ENCODE peak calls at places on chromosomes 1 and 21, in ten cellular contexts. One of them, this sample, is unnamed.

GRCh38 chr1:9293512-9294439 is 1.1 kb downstream of the SPSB1 start:
- DNase-seq in colonic mucosa: peak
- DNase-seq in hepatocyte: peak
- DNase-seq in osteoblast: peak
- DNase-seq in cardiac muscle cell: no peak
- DNase-seq in stomach: peak
- DNase-seq in mucosa of descending colon: peak
- DNase-seq in epithelial cell of proximal tubule: no peak
- DNase-seq in upper lobe of right lung: peak
- DNase-seq in A549: no peak
- DNase-seq in this sample: peak

GRCh38 chr1:54421101-54421504 is 14.9 kb upstream of the SSBP3 start:
- DNase-seq in colonic mucosa: no peak
- DNase-seq in hepatocyte: no peak
- DNase-seq in osteoblast: no peak
- DNase-seq in cardiac muscle cell: no peak
- DNase-seq in stomach: no peak
- DNase-seq in mucosa of descending colon: no peak
- DNase-seq in epithelial cell of proximal tubule: no peak
- DNase-seq in upper lobe of right lung: peak
- DNase-seq in A549: no peak
- DNase-seq in this sample: no peak

GRCh38 chr1:17620448-17620847 is 81.0 kb downstream of the ARHGEF10L start:
- DNase-seq in colonic mucosa: no peak
- DNase-seq in hepatocyte: no peak
- DNase-seq in osteoblast: peak
- DNase-seq in cardiac muscle cell: no peak
- DNase-seq in stomach: no peak
- DNase-seq in mucosa of descending colon: no peak
- DNase-seq in epithelial cell of proximal tubule: no peak
- DNase-seq in upper lobe of right lung: no peak
- DNase-seq in A549: no peak
- DNase-seq in this sample: no peak

GRCh38 chr1:100206301-100206700 is 28.2 kb upstream of the LRRC39 start:
- DNase-seq in colonic mucosa: no peak
- DNase-seq in hepatocyte: no peak
- DNase-seq in osteoblast: no peak
- DNase-seq in cardiac muscle cell: no peak
- DNase-seq in stomach: no peak
- DNase-seq in mucosa of descending colon: no peak
- DNase-seq in epithelial cell of proximal tubule: no peak
- DNase-seq in upper lobe of right lung: no peak
- DNase-seq in A549: no peak
- DNase-seq in this sample: no peak

GRCh38 chr1:65090406-65090805 is 57.6 kb upstream of the AK4 start:
- DNase-seq in colonic mucosa: peak
- DNase-seq in hepatocyte: no peak
- DNase-seq in osteoblast: no peak
- DNase-seq in cardiac muscle cell: no peak
- DNase-seq in stomach: no peak
- DNase-seq in mucosa of descending colon: peak
- DNase-seq in epithelial cell of proximal tubule: no peak
- DNase-seq in upper lobe of right lung: no peak
- DNase-seq in A549: no peak
- DNase-seq in this sample: no peak

GRCh38 chr1:26127235-26128163 is 15.9 kb downstream of the PDIK1L start:
- DNase-seq in colonic mucosa: peak
- DNase-seq in hepatocyte: no peak
- DNase-seq in osteoblast: peak
- DNase-seq in cardiac muscle cell: no peak
- DNase-seq in stomach: no peak
- DNase-seq in mucosa of descending colon: peak
- DNase-seq in epithelial cell of proximal tubule: no peak
- DNase-seq in upper lobe of right lung: no peak
- DNase-seq in A549: no peak
- DNase-seq in this sample: no peak

GRCh38 chr1:210883821-210884220 is 250.1 kb downstream of the KCNH1 start:
- DNase-seq in colonic mucosa: no peak
- DNase-seq in hepatocyte: no peak
- DNase-seq in osteoblast: peak
- DNase-seq in cardiac muscle cell: no peak
- DNase-seq in stomach: no peak
- DNase-seq in mucosa of descending colon: no peak
- DNase-seq in epithelial cell of proximal tubule: peak
- DNase-seq in upper lobe of right lung: no peak
- DNase-seq in A549: peak
- DNase-seq in this sample: no peak

GRCh38 chr1:12677565-12677964 is 33.7 kb downstream of the AADACL4 start:
- DNase-seq in colonic mucosa: no peak
- DNase-seq in hepatocyte: no peak
- DNase-seq in osteoblast: no peak
- DNase-seq in cardiac muscle cell: no peak
- DNase-seq in stomach: no peak
- DNase-seq in mucosa of descending colon: no peak
- DNase-seq in epithelial cell of proximal tubule: no peak
- DNase-seq in upper lobe of right lung: no peak
- DNase-seq in A549: no peak
- DNase-seq in this sample: no peak

GRCh38 chr1:56255516-56256181 is 323.7 kb downstream of the PLPP3 start:
- DNase-seq in colonic mucosa: peak
- DNase-seq in hepatocyte: peak
- DNase-seq in osteoblast: no peak
- DNase-seq in cardiac muscle cell: no peak
- DNase-seq in stomach: peak
- DNase-seq in mucosa of descending colon: peak
- DNase-seq in epithelial cell of proximal tubule: no peak
- DNase-seq in upper lobe of right lung: peak
- DNase-seq in A549: no peak
- DNase-seq in this sample: no peak

GRCh38 chr1:153609585-153609907 is 3.4 kb downstream of the S100A16 start:
- DNase-seq in colonic mucosa: no peak
- DNase-seq in hepatocyte: no peak
- DNase-seq in osteoblast: no peak
- DNase-seq in cardiac muscle cell: no peak
- DNase-seq in stomach: no peak
- DNase-seq in mucosa of descending colon: no peak
- DNase-seq in epithelial cell of proximal tubule: no peak
- DNase-seq in upper lobe of right lung: no peak
- DNase-seq in A549: no peak
- DNase-seq in this sample: no peak
- H3K4me3 ChIP-seq in colonic mucosa: no peak
- H3K4me3 ChIP-seq in hepatocyte: no peak
- H3K4me3 ChIP-seq in osteoblast: no peak
- H3K4me3 ChIP-seq in cardiac muscle cell: no peak
- H3K4me3 ChIP-seq in stomach: peak
- H3K4me3 ChIP-seq in mucosa of descending colon: no peak
- H3K4me3 ChIP-seq in epithelial cell of proximal tubule: peak
- H3K4me3 ChIP-seq in upper lobe of right lung: no peak
- H3K4me3 ChIP-seq in A549: peak
- H3K4me3 ChIP-seq in this sample: no peak

GRCh38 chr1:41795205-41795762 is 123.4 kb downstream of the HIVEP3 start:
- DNase-seq in colonic mucosa: no peak
- DNase-seq in hepatocyte: no peak
- DNase-seq in osteoblast: no peak
- DNase-seq in cardiac muscle cell: peak
- DNase-seq in stomach: no peak
- DNase-seq in mucosa of descending colon: no peak
- DNase-seq in epithelial cell of proximal tubule: no peak
- DNase-seq in upper lobe of right lung: no peak
- DNase-seq in A549: no peak
- DNase-seq in this sample: no peak
- TF ChIP-seq CTCF in colonic mucosa: no peak
- TF ChIP-seq CTCF in hepatocyte: peak
- TF ChIP-seq CTCF in osteoblast: peak
- TF ChIP-seq CTCF in cardiac muscle cell: peak
- TF ChIP-seq CTCF in stomach: no peak
- TF ChIP-seq CTCF in mucosa of descending colon: no peak
- TF ChIP-seq CTCF in epithelial cell of proximal tubule: peak
- TF ChIP-seq CTCF in upper lobe of right lung: peak
- TF ChIP-seq CTCF in A549: peak
- TF ChIP-seq CTCF in this sample: no peak

DNA sequence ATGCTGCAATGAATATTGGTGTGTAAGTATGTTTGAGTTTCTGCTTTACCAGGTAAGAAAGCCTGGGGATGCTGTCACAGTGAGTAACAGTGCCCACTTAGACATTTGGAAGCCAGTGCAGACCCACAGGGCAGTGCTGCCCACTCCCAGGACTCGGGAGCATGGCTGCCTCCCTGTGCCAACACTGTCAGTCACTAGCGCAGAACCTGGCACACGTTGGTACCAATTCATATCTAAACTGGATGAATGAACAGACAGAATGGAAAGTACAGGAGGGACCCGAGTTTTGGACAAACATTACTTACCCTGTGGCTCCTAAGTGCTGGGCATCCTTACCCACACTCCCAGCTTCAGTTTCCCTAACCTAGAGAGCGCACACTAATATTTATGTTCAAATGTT is 1.6 kb upstream of the EVA1C start:
- DNase-seq in colonic mucosa: no peak
- DNase-seq in hepatocyte: no peak
- DNase-seq in osteoblast: no peak
- DNase-seq in cardiac muscle cell: no peak
- DNase-seq in stomach: peak
- DNase-seq in mucosa of descending colon: no peak
- DNase-seq in epithelial cell of proximal tubule: no peak
- DNase-seq in upper lobe of right lung: no peak
- DNase-seq in A549: no peak
- DNase-seq in this sample: no peak
- H3K4me3 ChIP-seq in colonic mucosa: no peak
- H3K4me3 ChIP-seq in hepatocyte: no peak
- H3K4me3 ChIP-seq in osteoblast: peak
- H3K4me3 ChIP-seq in cardiac muscle cell: no peak
- H3K4me3 ChIP-seq in stomach: peak
- H3K4me3 ChIP-seq in mucosa of descending colon: no peak
- H3K4me3 ChIP-seq in epithelial cell of proximal tubule: peak
- H3K4me3 ChIP-seq in upper lobe of right lung: peak
- H3K4me3 ChIP-seq in A549: peak
- H3K4me3 ChIP-seq in this sample: no peak

DNA sequence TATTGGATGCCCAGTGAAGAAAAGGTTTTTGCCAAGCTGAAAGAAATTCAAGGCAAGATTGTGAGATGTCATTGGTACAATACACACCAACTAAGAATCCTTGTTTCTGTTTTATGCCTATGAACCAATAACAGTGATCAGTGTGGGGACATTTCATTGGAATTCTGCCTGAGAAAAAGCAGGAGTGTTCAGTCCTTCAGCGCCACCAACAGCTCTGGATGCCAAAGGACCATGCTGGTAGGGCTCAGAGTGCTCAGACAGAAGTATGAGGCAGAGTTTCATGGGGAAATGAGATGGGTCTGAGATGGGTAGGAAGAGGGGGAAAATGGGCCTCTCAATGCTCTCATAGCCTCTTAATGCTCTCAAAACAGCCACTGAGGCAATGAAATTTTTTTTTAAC is 56.5 kb downstream of the GABPA start:
- DNase-seq in colonic mucosa: no peak
- DNase-seq in hepatocyte: no peak
- DNase-seq in osteoblast: no peak
- DNase-seq in cardiac muscle cell: no peak
- DNase-seq in stomach: no peak
- DNase-seq in mucosa of descending colon: no peak
- DNase-seq in epithelial cell of proximal tubule: no peak
- DNase-seq in upper lobe of right lung: no peak
- DNase-seq in A549: no peak
- DNase-seq in this sample: no peak
- TF ChIP-seq CTCF in colonic mucosa: no peak
- TF ChIP-seq CTCF in hepatocyte: peak
- TF ChIP-seq CTCF in osteoblast: no peak
- TF ChIP-seq CTCF in cardiac muscle cell: no peak
- TF ChIP-seq CTCF in stomach: no peak
- TF ChIP-seq CTCF in mucosa of descending colon: no peak
- TF ChIP-seq CTCF in epithelial cell of proximal tubule: no peak
- TF ChIP-seq CTCF in upper lobe of right lung: no peak
- TF ChIP-seq CTCF in A549: no peak
- TF ChIP-seq CTCF in this sample: no peak

GRCh38 chr1:152397474-152397873 is 16.6 kb downstream of the CRNN start:
- DNase-seq in colonic mucosa: no peak
- DNase-seq in hepatocyte: no peak
- DNase-seq in osteoblast: no peak
- DNase-seq in cardiac muscle cell: no peak
- DNase-seq in stomach: no peak
- DNase-seq in mucosa of descending colon: no peak
- DNase-seq in epithelial cell of proximal tubule: no peak
- DNase-seq in upper lobe of right lung: no peak
- DNase-seq in A549: no peak
- DNase-seq in this sample: no peak
- H3K4me3 ChIP-seq in colonic mucosa: no peak
- H3K4me3 ChIP-seq in hepatocyte: no peak
- H3K4me3 ChIP-seq in osteoblast: no peak
- H3K4me3 ChIP-seq in cardiac muscle cell: no peak
- H3K4me3 ChIP-seq in stomach: no peak
- H3K4me3 ChIP-seq in mucosa of descending colon: no peak
- H3K4me3 ChIP-seq in epithelial cell of proximal tubule: no peak
- H3K4me3 ChIP-seq in upper lobe of right lung: no peak
- H3K4me3 ChIP-seq in A549: no peak
- H3K4me3 ChIP-seq in this sample: no peak

DNA sequence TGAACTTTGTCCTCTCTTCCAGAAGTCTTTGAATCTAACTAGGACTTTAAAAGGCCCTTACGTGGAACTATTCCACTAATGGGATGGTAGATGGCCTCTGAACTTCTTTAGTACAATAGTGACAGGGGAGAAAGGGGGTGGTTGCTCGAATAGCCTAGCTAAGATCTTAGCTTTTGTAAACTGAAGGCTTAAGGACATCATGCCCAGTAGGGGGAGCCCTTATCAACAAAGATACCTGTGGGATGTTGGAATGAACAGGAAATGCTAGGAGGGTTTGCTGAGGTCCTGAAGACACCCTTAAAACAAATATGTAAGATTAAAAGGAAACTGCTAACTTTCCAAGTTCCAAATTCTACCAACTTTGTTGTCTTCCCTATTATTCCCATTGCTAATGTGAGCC is 33.2 kb downstream of the NHLH2 start:
- DNase-seq in colonic mucosa: peak
- DNase-seq in hepatocyte: peak
- DNase-seq in osteoblast: no peak
- DNase-seq in cardiac muscle cell: peak
- DNase-seq in stomach: peak
- DNase-seq in mucosa of descending colon: peak
- DNase-seq in epithelial cell of proximal tubule: peak
- DNase-seq in upper lobe of right lung: no peak
- DNase-seq in A549: peak
- DNase-seq in this sample: peak
- TF ChIP-seq CTCF in colonic mucosa: peak
- TF ChIP-seq CTCF in hepatocyte: peak
- TF ChIP-seq CTCF in osteoblast: peak
- TF ChIP-seq CTCF in cardiac muscle cell: peak
- TF ChIP-seq CTCF in stomach: peak
- TF ChIP-seq CTCF in mucosa of descending colon: no peak
- TF ChIP-seq CTCF in epithelial cell of proximal tubule: peak
- TF ChIP-seq CTCF in upper lobe of right lung: peak
- TF ChIP-seq CTCF in A549: peak
- TF ChIP-seq CTCF in this sample: peak

GRCh38 chr21:35048183-35048601 is 910 bp downstream of the RUNX1 start:
- DNase-seq in colonic mucosa: no peak
- DNase-seq in hepatocyte: peak
- DNase-seq in osteoblast: no peak
- DNase-seq in cardiac muscle cell: no peak
- DNase-seq in stomach: no peak
- DNase-seq in mucosa of descending colon: no peak
- DNase-seq in epithelial cell of proximal tubule: no peak
- DNase-seq in upper lobe of right lung: peak
- DNase-seq in A549: no peak
- DNase-seq in this sample: no peak
- H3K4me3 ChIP-seq in colonic mucosa: peak
- H3K4me3 ChIP-seq in hepatocyte: no peak
- H3K4me3 ChIP-seq in osteoblast: peak
- H3K4me3 ChIP-seq in cardiac muscle cell: no peak
- H3K4me3 ChIP-seq in stomach: peak
- H3K4me3 ChIP-seq in mucosa of descending colon: no peak
- H3K4me3 ChIP-seq in epithelial cell of proximal tubule: peak
- H3K4me3 ChIP-seq in upper lobe of right lung: peak
- H3K4me3 ChIP-seq in A549: no peak
- H3K4me3 ChIP-seq in this sample: peak

This sample was measured in GM12865.